ENCODE peak calls at places on chromosomes 7 and 10, in seven cellular contexts. O is CD8-positive, alpha-beta T cell; G is foreskin fibroblast; F is mammary epithelial cell; Z is GM10248; E is IMR-90; Y is left ventricle myocardium inferior. M is an unnamed sample.

GRCh38 chr7:13920053-13920697 is 69.3 kb downstream of the ETV1 start:
- DNase-seq in O (no peak), G (peak), F (peak), Z (no peak), E (peak), Y (no peak), M (peak)

GRCh38 chr10:73744690-73744994 is 470 bp downstream of the SEC24C start:
- DNase-seq in O (no peak), G (peak), F (peak), Z (peak), E (peak), Y (no peak), M (peak)

GRCh38 chr7:116316838-116317612 is 106.7 kb downstream of the TES start:
- DNase-seq in O (no peak), G (peak), F (peak), Z (peak), E (peak), Y (peak), M (peak)

GRCh38 chr7:98616381-98617050 is 569 bp upstream of the NPTX2 start:
- DNase-seq in O (no peak), G (no peak), F (no peak), Z (peak), E (no peak), Y (no peak), M (no peak)

GRCh38 chr7:87816389-87816788 is 59.8 kb downstream of the SLC25A40 start:
- DNase-seq in O (no peak), G (no peak), F (no peak), Z (no peak), E (no peak), Y (no peak), M (no peak)

GRCh38 chr10:88792656-88793055 is 9.9 kb upstream of the LIPM start:
- DNase-seq in O (no peak), G (peak), F (peak), Z (no peak), E (peak), Y (peak), M (peak)

GRCh38 chr10:52488606-52489485 is 174.8 kb downstream of the DKK1 start:
- DNase-seq in O (no peak), G (peak), F (peak), Z (peak), E (peak), Y (no peak), M (peak)

GRCh38 chr7:1802899-1803298 is 132.8 kb downstream of the ELFN1 start:
- DNase-seq in O (no peak), G (no peak), F (no peak), Z (no peak), E (no peak), Y (no peak), M (no peak)

GRCh38 chr10:42691361-42692120 is 53.2 kb upstream of the ZNF33B start:
- DNase-seq in O (no peak), G (no peak), F (no peak), Z (no peak), E (no peak), Y (no peak), M (no peak)

GRCh38 chr7:108149119-108149518 is 19.0 kb upstream of the LAMB4 start:
- DNase-seq in O (no peak), G (no peak), F (no peak), Z (no peak), E (no peak), Y (no peak), M (no peak)

GRCh38 chr10:89591111-89591795 is 53.8 kb downstream of the PANK1 start:
- DNase-seq in O (no peak), G (no peak), F (no peak), Z (no peak), E (peak), Y (peak), M (no peak)

GRCh38 chr7:131173148-131173890 is 154.4 kb upstream of the MKLN1 start:
- DNase-seq in O (no peak), G (peak), F (no peak), Z (no peak), E (peak), Y (no peak), M (peak)

GRCh38 chr7:48035967-48036478 is 680 bp downstream of the C7orf57 start:
- DNase-seq in O (no peak), G (no peak), F (peak), Z (no peak), E (peak), Y (peak), M (peak)

GRCh38 chr10:110699859-110700468 is 55.8 kb downstream of the RBM20 start:
- DNase-seq in O (no peak), G (no peak), F (no peak), Z (no peak), E (no peak), Y (no peak), M (no peak)

DNA sequence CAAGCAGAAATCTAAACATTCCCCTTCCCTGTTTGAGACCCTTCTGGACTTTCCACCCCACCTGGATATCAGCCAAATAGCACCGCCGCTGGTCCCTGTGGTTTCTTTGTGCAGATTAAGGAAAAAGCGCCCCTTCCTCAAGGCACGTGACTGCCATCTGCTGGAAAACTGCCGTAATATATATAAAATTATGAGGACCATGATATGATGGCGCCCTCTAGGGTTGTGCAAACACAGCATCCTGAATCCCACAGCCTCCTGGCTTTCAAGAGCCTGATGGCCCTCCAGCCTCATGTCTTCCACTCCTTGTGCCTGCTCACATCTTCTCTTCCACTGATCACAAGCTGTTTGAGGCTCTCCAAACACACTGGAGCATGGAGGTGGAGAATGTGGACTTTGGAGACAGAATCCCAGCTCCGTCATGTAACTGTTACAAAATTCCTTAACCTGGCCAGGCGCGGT is 121.3 kb downstream of the MYL10 start:
- DNase-seq in O (no peak), G (no peak), F (peak), Z (no peak), E (peak), Y (no peak), M (peak)
- TF ChIP-seq CTCF in O (peak), G (peak), F (peak), Z (peak), E (peak), Y (peak), M (peak)

GRCh38 chr7:66016131-66016461 is 34.1 kb upstream of the GUSB start:
- DNase-seq in O (no peak), G (no peak), F (peak), Z (no peak), E (peak), Y (no peak), M (peak)

GRCh38 chr7:66015440-66016130 is 33.6 kb upstream of the GUSB start:
- DNase-seq in O (no peak), G (no peak), F (peak), Z (no peak), E (no peak), Y (no peak), M (no peak)

GRCh38 chr7:66013938-66014337 is 31.9 kb upstream of the GUSB start:
- DNase-seq in O (no peak), G (peak), F (peak), Z (no peak), E (peak), Y (peak), M (peak)
- TF ChIP-seq CTCF in O (no peak), G (peak), F (peak), Z (no peak), E (peak), Y (peak), M (peak)

GRCh38 chr10:123685260-123685659 is 19.1 kb downstream of the GPR26 start:
- DNase-seq in O (no peak), G (no peak), F (no peak), Z (no peak), E (no peak), Y (no peak), M (no peak)

GRCh38 chr10:123683865-123684264 is 17.7 kb downstream of the GPR26 start:
- DNase-seq in O (no peak), G (no peak), F (no peak), Z (no peak), E (no peak), Y (no peak), M (no peak)

GRCh38 chr10:123689880-123690279 is 23.7 kb downstream of the GPR26 start:
- DNase-seq in O (no peak), G (no peak), F (no peak), Z (no peak), E (no peak), Y (no peak), M (no peak)

GRCh38 chr10:123683459-123683858 is 17.3 kb downstream of the GPR26 start:
- DNase-seq in O (no peak), G (no peak), F (no peak), Z (no peak), E (no peak), Y (no peak), M (no peak)

DNA sequence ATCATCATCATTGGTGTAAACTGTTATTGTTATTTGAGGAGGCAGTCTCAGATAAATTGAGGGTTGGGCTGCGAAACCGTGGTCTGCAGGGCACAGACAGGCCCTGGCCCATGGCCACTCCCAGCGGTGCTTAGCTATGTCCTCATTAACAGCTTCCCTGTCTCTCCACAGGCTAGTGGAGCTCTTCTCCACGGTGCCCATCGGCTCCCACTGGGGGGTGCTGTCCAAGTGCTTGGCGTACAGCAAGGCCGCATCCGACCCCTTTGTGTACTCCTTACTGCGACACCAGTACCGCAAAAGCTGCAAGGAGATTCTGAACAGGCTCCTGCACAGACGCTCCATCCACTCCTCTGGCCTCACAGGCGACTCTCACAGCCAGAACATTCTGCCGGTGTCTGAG is 21.6 kb downstream of the GPR26 start:
- DNase-seq in O (no peak), G (no peak), F (no peak), Z (no peak), E (no peak), Y (no peak), M (no peak)
- TF ChIP-seq CTCF in O (no peak), G (no peak), F (no peak), Z (no peak), E (no peak), Y (no peak), M (peak)

DNA sequence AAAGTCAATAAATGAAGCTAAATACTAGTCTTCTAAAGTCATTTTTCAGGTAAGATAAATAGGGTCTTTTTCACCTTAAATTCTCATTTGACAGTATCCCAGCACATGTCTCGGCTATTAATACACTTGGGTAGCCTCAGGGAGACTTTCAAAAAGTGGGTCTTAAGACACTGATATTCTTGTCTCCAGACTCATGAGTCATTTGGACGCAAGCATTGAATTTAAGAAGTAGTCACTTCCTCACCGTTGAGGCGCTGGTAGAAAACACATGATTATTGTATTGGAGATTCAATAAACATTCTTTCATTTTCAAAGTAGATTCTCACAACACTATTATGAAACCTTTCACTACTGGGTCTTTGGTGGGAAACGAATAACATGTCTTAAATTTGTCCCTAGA is 108.9 kb upstream of the SP8 start:
- DNase-seq in O (no peak), G (no peak), F (peak), Z (no peak), E (no peak), Y (no peak), M (no peak)
- TF ChIP-seq CTCF in O (no peak), G (no peak), F (no peak), Z (no peak), E (no peak), Y (no peak), M (no peak)

GRCh38 chr10:6121144-6121543 is 32.3 kb downstream of the RBM17 start:
- DNase-seq in O (no peak), G (no peak), F (no peak), Z (no peak), E (peak), Y (no peak), M (no peak)
- TF ChIP-seq CTCF in O (no peak), G (no peak), F (no peak), Z (no peak), E (no peak), Y (no peak), M (no peak)

DNA sequence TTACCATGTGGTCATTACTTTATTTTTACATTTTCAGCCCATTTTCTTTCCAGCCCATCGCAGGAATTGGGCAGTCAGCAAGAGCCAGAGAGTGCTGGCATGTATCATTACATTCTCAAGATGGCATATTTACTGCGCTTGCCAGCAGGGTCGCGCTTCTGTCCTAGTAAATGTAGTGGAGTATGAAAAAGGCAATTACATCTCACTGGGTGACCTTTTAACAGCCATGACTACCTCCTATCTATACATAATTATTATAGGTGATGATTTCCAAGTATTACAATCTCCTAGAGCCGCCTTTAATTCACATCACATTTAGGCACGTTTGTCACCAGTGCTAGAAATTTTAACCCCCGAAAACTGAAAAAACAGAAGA is 433.7 kb upstream of the MGMT start:
- DNase-seq in O (no peak), G (no peak), F (no peak), Z (no peak), E (no peak), Y (no peak), M (no peak)
- TF ChIP-seq CTCF in O (no peak), G (no peak), F (no peak), Z (no peak), E (no peak), Y (no peak), M (no peak)

GRCh38 chr10:29119374-29119773 is 169.5 kb upstream of the LYZL1 start:
- DNase-seq in O (no peak), G (no peak), F (no peak), Z (no peak), E (peak), Y (peak), M (no peak)
- TF ChIP-seq CTCF in O (no peak), G (peak), F (peak), Z (no peak), E (peak), Y (peak), M (peak)

GRCh38 chr7:94059747-94060146 is 55.6 kb upstream of the BET1 start:
- DNase-seq in O (no peak), G (peak), F (no peak), Z (peak), E (peak), Y (no peak), M (no peak)

GRCh38 chr7:94054130-94054529 is 50.0 kb upstream of the BET1 start:
- DNase-seq in O (no peak), G (no peak), F (no peak), Z (no peak), E (no peak), Y (no peak), M (no peak)

GRCh38 chr7:94057955-94058354 is 53.8 kb upstream of the BET1 start:
- DNase-seq in O (no peak), G (no peak), F (no peak), Z (no peak), E (no peak), Y (no peak), M (no peak)

GRCh38 chr7:94055963-94056362 is 51.8 kb upstream of the BET1 start:
- DNase-seq in O (no peak), G (no peak), F (no peak), Z (no peak), E (no peak), Y (no peak), M (no peak)

DNA sequence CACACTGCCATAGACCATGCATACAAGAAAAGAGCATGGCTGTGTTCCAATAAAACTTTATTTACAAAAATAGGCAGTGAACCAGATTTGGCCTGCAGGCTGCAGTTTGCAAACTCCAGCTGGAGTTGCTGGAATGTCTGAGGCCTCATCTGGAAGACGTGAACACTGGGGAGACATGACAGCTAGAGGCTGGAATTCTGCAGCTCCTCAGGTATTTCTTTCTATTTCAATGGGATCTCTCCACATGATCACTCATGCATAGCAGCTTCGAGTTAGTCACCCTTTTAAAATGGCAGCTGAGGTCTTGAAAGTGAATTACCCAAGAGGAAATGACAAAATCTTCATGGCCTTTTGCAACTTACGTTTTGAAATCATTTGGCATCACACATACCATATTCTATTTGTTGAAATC is 52.6 kb upstream of the BET1 start:
- DNase-seq in O (no peak), G (peak), F (peak), Z (no peak), E (peak), Y (no peak), M (peak)
- TF ChIP-seq CTCF in O (no peak), G (no peak), F (no peak), Z (no peak), E (peak), Y (no peak), M (no peak)

GRCh38 chr10:109428775-109429480 is 494.4 kb downstream of the XPNPEP1 start:
- DNase-seq in O (no peak), G (no peak), F (no peak), Z (no peak), E (no peak), Y (no peak), M (no peak)

GRCh38 chr10:109430844-109431243 is 492.5 kb downstream of the XPNPEP1 start:
- DNase-seq in O (no peak), G (no peak), F (no peak), Z (no peak), E (no peak), Y (no peak), M (no peak)

GRCh38 chr10:109429956-109430760 is 493.2 kb downstream of the XPNPEP1 start:
- DNase-seq in O (no peak), G (peak), F (peak), Z (no peak), E (peak), Y (no peak), M (peak)

GRCh38 chr10:109426987-109427386 is 496.3 kb downstream of the XPNPEP1 start:
- DNase-seq in O (no peak), G (no peak), F (no peak), Z (no peak), E (no peak), Y (no peak), M (no peak)

GRCh38 chr10:109427421-109427820 is 495.9 kb downstream of the XPNPEP1 start:
- DNase-seq in O (no peak), G (no peak), F (peak), Z (no peak), E (peak), Y (no peak), M (peak)
- TF ChIP-seq CTCF in O (no peak), G (peak), F (no peak), Z (no peak), E (peak), Y (no peak), M (peak)